ENCODE peak calls at places on chromosome 19, in five cellular contexts. I, M, J, N and Y are unnamed samples.

GRCh38 chr19:30459859-30460258 is 87.7 kb downstream of the ZNF536 start:
- DNase-seq in N (no peak), M (no peak), I (no peak), J (no peak), Y (no peak)

GRCh38 chr19:28632357-28633076 is 580.4 kb downstream of the UQCRFS1 start:
- DNase-seq in J (no peak), I (no peak), M (no peak), N (no peak), Y (no peak)

GRCh38 chr19:28847468-28847867 is 365.5 kb downstream of the UQCRFS1 start:
- DNase-seq in M (no peak), N (peak; percentile 19), I (no peak), J (no peak), Y (no peak)

GRCh38 chr19:40461669-40462221 is 3.8 kb downstream of the BLVRB start:
- DNase-seq in I (peak; percentile 78), J (no peak), N (no peak), M (no peak), Y (no peak)

GRCh38 chr19:29620931-29621351 is 14.9 kb downstream of the POP4 start:
- DNase-seq in M (no peak), N (no peak), J (no peak), I (peak; percentile 21), Y (no peak)

GRCh38 chr19:30567535-30568232 is 195.5 kb downstream of the ZNF536 start:
- DNase-seq in N (no peak), J (no peak), I (no peak), M (no peak), Y (no peak)

GRCh38 chr19:15259900-15260299 is 27.7 kb upstream of the EPHX3 start:
- DNase-seq in N (no peak), M (no peak), I (no peak), J (no peak), Y (no peak)

GRCh38 chr19:36213793-36214387 is 575 bp downstream of the ZNF565 start:
- DNase-seq in I (peak; percentile 52), M (no peak), J (peak; percentile 46), N (peak; percentile 6), Y (no peak)

GRCh38 chr19:30118760-30119159 is 176.7 kb downstream of the URI1 start:
- DNase-seq in I (no peak), M (no peak), J (no peak), N (no peak), Y (no peak)

GRCh38 chr19:47414469-47414868 is 4.9 kb downstream of the MEIS3 start:
- DNase-seq in N (no peak), M (no peak), I (no peak), J (peak; percentile 72), Y (no peak)

GRCh38 chr19:52191374-52191773 is 1.5 kb downstream of the PPP2R1A start:
- DNase-seq in J (no peak), N (no peak), M (no peak), I (no peak), Y (no peak)

GRCh38 chr19:5940260-5941208 is 26.5 kb downstream of the CAPS start:
- DNase-seq in N (no peak), M (no peak), J (no peak), I (no peak), Y (no peak)

GRCh38 chr19:34639491-34640085 is 37.4 kb downstream of the SCGB2B2 start:
- DNase-seq in J (no peak), I (no peak), N (peak; percentile 84), M (no peak), Y (no peak)

GRCh38 chr19:6568010-6568411 is 22.9 kb downstream of the CD70 start:
- DNase-seq in M (no peak), N (no peak), I (no peak), J (no peak), Y (no peak)

GRCh38 chr19:23991170-23991569 is 76.5 kb downstream of the ZNF726 start:
- DNase-seq in I (no peak), N (peak; percentile 11), J (no peak), M (no peak), Y (no peak)

GRCh38 chr19:55913643-55914268 is 18.4 kb downstream of the NLRP13 start:
- DNase-seq in N (no peak), M (no peak), J (no peak), I (no peak), Y (no peak)

GRCh38 chr19:287381-287871 is 3.8 kb downstream of the PLPP2 start:
- DNase-seq in J (no peak), N (no peak), M (no peak), I (peak; percentile 32), Y (no peak)

GRCh38 chr19:6765738-6766356 is 1.4 kb downstream of the SH2D3A start:
- DNase-seq in N (peak; percentile 94), M (no peak), J (no peak), I (peak; percentile 95), Y (peak; percentile 94)

GRCh38 chr19:47019431-47020041 is at the start of gene NPAS1:
- DNase-seq in M (no peak), I (no peak), J (no peak), N (peak; percentile 19), Y (peak; percentile 43)

GRCh38 chr19:52896431-52897148 is 845 bp downstream of the ZNF320 start:
- DNase-seq in M (no peak), N (peak; percentile 66), J (no peak), I (peak; percentile 53), Y (no peak)

GRCh38 chr19:14114439-14114838 is 3.1 kb downstream of the PRKACA start:
- DNase-seq in I (no peak), M (no peak), N (no peak), J (no peak), Y (no peak)
- H3K4me3 ChIP-seq in I (no peak overlapping the region), M (no peak overlapping the region), N (no peak overlapping the region), J (peak overlapping the region; percentile 3), Y (no peak overlapping the region)

GRCh38 chr19:17632577-17632976 is 55.6 kb downstream of the UNC13A start:
- DNase-seq in M (no peak), N (no peak), J (no peak), I (peak; percentile 21), Y (no peak)
- H3K27me3 ChIP-seq in M (peaks cover 2% of the 10 kb centered on the region), N (no peaks in the 10 kb centered on the region), J (no peaks in the 10 kb centered on the region), I (no peaks in the 10 kb centered on the region), Y (no peaks in the 10 kb centered on the region)

DNA sequence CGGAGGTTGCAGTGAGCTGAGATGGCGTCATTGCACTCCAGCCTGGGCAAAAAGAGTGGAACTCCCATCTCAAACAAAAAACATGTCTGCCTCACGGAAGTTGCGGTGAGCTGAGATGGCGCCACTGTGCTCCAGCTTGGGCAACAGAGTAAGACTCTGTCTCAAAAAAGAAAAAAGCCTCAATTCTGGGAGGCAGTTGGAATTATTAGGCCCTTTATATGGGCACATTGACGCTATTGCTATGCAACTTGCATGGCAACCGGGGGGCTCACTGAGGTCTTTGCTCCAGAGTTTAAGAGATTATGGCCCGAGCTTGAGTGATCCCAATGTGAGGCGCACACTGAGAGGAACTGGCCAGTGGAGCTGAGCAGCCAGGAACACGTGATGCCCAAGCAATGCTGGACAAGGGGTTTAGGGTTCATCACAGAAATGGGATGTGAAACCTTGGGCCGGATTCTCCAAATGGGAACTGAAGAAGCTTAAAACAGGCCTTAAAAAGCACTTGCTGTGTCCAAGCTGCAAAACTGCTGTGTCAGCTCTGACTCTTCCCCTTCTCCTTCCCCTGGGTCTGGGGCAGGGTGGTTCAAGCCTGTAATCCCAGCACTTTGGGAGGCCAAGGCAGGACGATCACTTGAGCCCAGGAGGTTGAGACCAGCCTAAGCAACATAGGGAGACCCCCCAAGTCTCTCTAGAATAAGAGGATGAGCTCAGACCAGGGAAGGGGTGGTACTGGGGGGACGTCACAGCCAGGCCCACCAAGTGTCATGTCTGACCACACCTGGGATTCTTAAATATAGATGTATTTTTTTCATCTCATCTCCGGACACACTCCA is 2.5 kb downstream of the FTL start:
- DNase-seq in N (peak; percentile 71), J (no peak), I (peak; percentile 77), M (peak; percentile 52), Y (no peak)
- H3K4me3 ChIP-seq in N (peak overlapping the region; percentile 83), J (no peak overlapping the region), I (peak overlapping the region; percentile 96), M (peak overlapping the region; percentile 95), Y (no peak overlapping the region)

DNA sequence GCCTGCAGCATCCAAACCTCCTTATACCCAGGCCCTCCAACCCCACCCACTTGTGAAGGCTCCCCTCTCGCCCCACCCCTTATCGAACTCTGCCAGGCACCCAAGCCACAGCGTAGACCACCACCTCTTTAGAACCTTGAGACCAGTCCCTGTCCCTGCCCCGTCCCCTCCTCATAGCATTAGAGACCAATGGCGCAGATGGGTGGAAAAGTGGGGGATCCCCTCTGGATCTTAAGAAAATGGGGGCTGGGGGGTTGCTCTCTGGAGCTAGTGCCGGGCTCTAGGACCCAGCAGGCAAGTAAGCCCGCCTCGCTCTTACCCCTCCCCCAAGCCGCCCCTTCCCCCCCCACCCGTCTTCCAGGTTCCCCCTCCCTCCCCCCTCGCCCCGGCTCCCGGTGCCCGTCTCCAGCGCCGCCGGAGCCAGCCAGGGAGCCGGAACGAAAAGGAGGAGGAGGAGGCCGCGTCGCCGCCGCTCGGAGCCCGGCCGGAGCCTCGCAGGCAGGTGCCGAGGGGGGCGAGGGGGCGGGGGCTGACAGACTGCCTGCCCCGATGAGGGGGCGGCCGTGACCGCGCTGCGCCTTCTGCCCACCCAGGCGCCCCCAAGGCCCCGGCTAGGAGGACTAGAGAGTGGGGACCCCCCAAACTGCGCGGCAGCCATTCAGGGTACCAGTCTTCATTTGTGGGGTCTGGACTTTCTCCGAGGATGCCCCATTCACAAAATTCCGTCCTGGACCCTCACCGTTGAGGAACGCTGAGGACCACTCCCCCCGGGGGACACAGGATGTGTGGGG is at the start of gene SPRED3:
- DNase-seq in N (peak; percentile 77), M (no peak), I (no peak), J (peak; percentile 71), Y (no peak)
- H3K27me3 ChIP-seq in N (no peaks in the 10 kb centered on the region), M (peaks cover 12% of the 10 kb centered on the region), I (peaks cover 12% of the 10 kb centered on the region), J (no peaks in the 10 kb centered on the region), Y (no peaks in the 10 kb centered on the region)

GRCh38 chr19:7925171-7925837 is 631 bp downstream of the CTXN1 start:
- DNase-seq in I (peak; percentile 80), J (peak; percentile 66), N (peak; percentile 94), M (no peak), Y (peak; percentile 70)
- H3K4me3 ChIP-seq in I (peak overlapping the region; percentile 51), J (peak overlapping the region; percentile 52), N (peak overlapping the region; percentile 49), M (peak overlapping the region; percentile 43), Y (peak overlapping the region; percentile 31)

DNA sequence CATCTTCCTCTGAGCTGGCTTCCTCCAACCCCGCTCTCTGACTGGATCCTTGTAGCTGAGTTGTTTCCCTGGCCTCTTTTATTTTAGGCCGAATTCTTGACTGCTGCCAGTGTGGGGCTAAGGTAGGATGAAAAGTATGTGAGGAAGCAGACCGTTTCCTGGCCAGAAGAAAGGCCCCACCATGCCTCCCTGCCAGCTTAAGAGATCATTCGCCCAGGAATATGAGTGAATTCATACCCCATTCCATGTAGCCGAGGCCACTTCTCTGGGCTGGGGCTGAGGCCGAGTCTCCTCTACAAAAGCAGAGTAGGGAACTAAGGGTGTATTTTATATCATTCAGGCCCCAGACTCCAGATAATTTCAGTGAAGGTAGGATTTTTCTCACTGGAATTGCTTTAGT is 32.3 kb downstream of the NFIX start:
- DNase-seq in I (no peak), J (no peak), N (no peak), M (no peak), Y (no peak)
- H3K27me3 ChIP-seq in I (no peaks in the 10 kb centered on the region), J (no peaks in the 10 kb centered on the region), N (peaks cover 80% of the 10 kb centered on the region), M (no peaks in the 10 kb centered on the region), Y (no peaks in the 10 kb centered on the region)